ENCODE peak calls at places on chromosome 2, in four cellular contexts. G, R, X and L are unnamed samples.

GRCh38 chr2:238382381-238382781 is 44.3 kb upstream of the ASB1 start:
- DNase-seq in G (peak), R (no peak), X (no peak), L (no peak)

GRCh38 chr2:57156231-57156924 is 890.2 kb upstream of the VRK2 start:
- DNase-seq in G (no peak), R (no peak), X (no peak), L (no peak)

GRCh38 chr2:237604960-237605359 is 14.4 kb upstream of the RAB17 start:
- DNase-seq in G (peak), R (no peak), X (no peak), L (no peak)

GRCh38 chr2:205130111-205130829 is 552.0 kb upstream of the NRP2 start:
- DNase-seq in G (no peak), R (no peak), X (no peak), L (no peak)

GRCh38 chr2:240179941-240180666 is 39.6 kb upstream of the OTOS start:
- DNase-seq in G (no peak), R (no peak), X (no peak), L (no peak)

GRCh38 chr2:217270089-217270800 is 410.4 kb upstream of the TNP1 start:
- DNase-seq in G (no peak), R (no peak), X (no peak), L (no peak)

GRCh38 chr2:96308248-96308647 is 2.9 kb upstream of the SNRNP200 start:
- DNase-seq in G (no peak), R (no peak), X (no peak), L (no peak)

GRCh38 chr2:24793752-24794477 is 690 bp downstream of the CENPO start:
- DNase-seq in G (peak), R (peak), X (no peak), L (peak)

GRCh38 chr2:10861765-10862164 is 49.2 kb upstream of the PDIA6 start:
- DNase-seq in G (no peak), R (no peak), X (no peak), L (no peak)

GRCh38 chr2:154470386-154470785 is 228.1 kb upstream of the KCNJ3 start:
- DNase-seq in G (no peak), R (no peak), X (no peak), L (no peak)

GRCh38 chr2:33166287-33166881 is 219.6 kb downstream of the LTBP1 start:
- DNase-seq in G (peak), R (no peak), X (no peak), L (no peak)

DNA sequence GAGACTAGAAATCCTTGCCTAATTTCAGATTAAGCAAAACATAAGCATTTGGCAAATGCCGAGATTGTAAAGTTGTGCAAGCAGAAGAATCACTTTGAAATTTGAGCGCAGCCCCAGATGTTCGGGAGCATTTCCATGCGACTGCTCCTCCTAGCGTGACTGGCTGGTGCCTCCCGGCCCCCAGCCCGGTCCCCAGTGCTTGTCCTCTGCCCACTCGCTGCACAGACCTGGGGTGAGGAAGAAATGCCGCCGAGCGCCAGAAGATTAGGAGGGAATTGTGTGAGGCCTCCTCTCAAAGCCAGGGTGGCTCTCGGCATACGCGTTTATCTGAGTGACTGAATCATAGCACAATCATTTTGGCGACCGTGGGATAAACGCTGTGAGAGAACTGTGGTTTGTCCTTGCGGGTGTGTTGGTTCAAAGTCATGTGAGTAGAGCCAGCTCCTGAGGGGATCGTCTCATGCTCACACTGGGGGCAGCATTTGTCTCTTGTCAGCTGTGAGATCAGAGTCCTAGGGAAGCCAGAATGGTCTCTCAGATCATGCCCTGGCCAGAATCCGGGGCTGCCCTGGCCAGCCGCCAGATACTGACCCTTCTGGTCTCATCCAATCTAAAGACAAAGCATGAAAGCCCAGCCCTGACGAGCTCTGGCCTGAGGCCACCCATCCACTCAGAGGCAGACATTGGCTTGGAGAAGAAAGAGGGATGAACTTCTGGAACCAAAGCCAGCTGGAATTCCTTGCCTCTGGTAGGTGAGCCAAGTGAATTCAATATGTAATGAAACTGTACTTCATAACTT is 189.3 kb downstream of the SH3RF3 start:
- DNase-seq in G (peak), R (no peak), X (peak), L (no peak)
- TF ChIP-seq CTCF in G (peak), R (no peak), X (peak), L (no peak)

GRCh38 chr2:62216616-62217015 is 20.7 kb downstream of the B3GNT2 start:
- DNase-seq in G (peak), R (no peak), X (no peak), L (no peak)

GRCh38 chr2:62217980-62218379 is 22.1 kb downstream of the B3GNT2 start:
- DNase-seq in G (peak), R (no peak), X (no peak), L (no peak)

GRCh38 chr2:62217421-62217820 is 21.5 kb downstream of the B3GNT2 start:
- DNase-seq in G (no peak), R (no peak), X (no peak), L (no peak)

GRCh38 chr2:62216113-62216512 is 20.2 kb downstream of the B3GNT2 start:
- DNase-seq in G (no peak), R (no peak), X (no peak), L (no peak)

DNA sequence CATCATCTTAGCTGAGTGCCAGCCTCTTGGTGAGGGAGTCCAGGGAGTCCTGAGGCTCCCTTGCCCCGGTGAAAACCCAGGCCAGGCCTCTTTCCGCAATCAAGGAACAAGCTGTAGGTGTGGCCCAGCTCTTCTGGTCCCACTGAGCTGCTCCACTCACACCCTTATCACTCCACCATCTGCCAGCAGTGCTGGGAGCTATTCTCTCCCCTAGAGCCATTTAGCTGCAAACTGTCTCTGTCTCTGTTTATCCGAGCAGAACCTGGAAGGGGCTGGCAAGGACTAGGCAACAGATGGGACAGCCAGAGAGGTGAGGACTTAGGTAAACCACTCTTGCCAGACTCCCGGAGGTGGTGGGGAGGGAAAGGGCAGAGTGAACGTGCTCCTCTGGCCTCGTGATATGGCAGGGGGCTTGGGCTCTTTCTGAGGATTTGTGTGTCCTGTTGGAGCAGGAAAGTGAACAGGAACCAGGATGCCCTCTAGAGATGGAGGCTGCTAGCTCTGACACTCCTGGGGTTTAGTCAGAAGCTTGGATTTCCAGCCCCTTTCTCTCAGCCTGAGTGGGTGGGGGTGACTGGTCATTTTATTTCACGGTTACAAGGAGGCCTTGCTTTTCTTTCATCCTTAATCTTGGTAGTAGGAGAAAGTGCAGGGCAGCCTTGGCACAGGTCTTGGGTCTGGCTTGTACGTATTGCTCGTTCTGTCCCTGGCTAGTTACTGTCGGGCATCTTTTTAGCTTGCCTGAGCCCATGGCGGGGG is 19.6 kb downstream of the B3GNT2 start:
- DNase-seq in G (peak), R (no peak), X (no peak), L (no peak)
- TF ChIP-seq CTCF in G (no peak), R (no peak), X (no peak), L (no peak)

DNA sequence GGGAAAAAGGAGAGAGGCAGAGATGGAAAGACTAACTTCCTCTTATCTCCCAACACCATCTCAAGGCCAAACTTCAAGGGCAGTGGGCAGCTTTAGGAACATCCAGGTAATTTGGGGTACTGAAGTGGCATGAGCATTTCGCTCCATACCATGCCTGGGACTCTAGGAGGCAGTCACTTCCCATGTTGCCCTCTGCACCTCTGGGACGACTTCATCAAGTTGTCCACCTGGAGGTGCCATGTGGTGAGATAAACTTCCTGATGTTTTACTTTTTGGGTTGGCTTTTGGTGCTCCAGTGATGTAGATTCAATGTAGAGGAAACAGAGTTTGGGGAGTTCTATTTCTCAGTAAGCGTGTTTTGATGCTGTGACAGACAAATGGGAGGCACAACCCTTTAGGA is 56.3 kb upstream of the UPP2 start:
- DNase-seq in G (no peak), R (peak), X (no peak), L (no peak)
- TF ChIP-seq CTCF in G (no peak), R (no peak), X (no peak), L (no peak)

GRCh38 chr2:233865838-233866237 is 2.3 kb downstream of the MSL3B start:
- DNase-seq in G (no peak), R (no peak), X (no peak), L (no peak)
- TF ChIP-seq CTCF in G (peak), R (peak), X (no peak), L (peak)

DNA sequence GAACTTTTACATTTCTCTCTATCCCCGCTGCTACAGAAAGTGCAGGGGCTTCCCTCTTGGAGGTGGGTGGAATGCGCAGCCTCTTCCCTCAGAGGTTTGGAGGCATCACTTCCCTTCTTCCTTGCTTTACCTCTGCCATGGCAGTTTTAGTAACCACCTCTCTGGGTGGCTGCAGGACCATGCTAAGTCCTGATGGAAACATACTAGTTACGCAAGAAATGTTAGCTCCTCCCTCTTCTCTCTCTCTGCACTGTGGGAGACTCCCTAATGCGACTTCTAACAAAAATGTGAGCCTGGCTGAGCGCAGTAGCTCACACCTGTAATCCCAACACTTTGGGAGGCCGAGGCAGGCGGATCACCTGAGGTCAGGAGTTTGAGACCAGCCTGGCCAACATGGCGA is 116.8 kb upstream of the RAB6C start:
- DNase-seq in G (no peak), R (no peak), X (no peak), L (no peak)
- TF ChIP-seq CTCF in G (no peak), R (no peak), X (no peak), L (no peak)

DNA sequence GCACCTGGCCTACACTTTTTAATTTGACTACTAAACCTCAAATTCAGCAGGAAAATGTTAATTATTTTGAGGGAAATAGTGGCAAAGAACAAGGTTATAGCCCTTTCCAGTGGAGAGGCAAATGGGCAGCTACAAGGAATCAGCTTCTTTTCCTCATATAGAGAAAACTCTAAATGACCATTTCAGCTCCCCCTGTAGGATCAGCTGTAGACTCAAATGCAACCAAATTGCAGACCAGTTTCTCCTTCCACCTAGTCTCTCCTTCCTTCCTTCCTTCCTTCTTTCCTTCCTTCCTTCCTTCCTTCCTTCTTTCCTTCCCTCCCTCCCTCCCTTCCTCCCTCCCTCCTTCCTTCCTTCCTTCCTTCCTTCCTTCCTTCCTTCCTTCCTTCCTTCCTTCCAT is 158.2 kb downstream of the ZEB2 start:
- DNase-seq in G (no peak), R (no peak), X (no peak), L (no peak)
- TF ChIP-seq CTCF in G (no peak), R (no peak), X (no peak), L (no peak)

DNA sequence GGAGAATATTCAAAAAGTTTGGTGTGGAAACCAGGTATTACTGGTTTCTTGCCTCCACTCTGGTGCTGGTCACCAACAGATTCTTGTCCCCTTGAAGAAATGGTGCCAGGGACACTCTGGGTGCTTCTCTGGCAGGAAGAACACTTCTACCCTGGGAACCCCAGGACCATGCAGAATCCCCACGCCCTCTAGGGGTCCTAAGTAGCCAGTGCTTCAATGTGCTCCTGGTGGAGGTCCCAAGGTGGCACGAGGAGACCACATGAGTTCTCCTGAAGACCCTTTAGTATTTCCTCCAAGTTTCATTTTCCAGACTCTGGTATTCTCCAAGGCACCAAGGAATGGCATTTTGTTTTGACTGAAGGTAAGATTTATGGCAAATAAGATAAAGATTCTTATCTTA is 380.6 kb downstream of the TSN start:
- DNase-seq in G (peak), R (peak), X (no peak), L (no peak)
- TF ChIP-seq CTCF in G (peak), R (peak), X (peak), L (peak)

DNA sequence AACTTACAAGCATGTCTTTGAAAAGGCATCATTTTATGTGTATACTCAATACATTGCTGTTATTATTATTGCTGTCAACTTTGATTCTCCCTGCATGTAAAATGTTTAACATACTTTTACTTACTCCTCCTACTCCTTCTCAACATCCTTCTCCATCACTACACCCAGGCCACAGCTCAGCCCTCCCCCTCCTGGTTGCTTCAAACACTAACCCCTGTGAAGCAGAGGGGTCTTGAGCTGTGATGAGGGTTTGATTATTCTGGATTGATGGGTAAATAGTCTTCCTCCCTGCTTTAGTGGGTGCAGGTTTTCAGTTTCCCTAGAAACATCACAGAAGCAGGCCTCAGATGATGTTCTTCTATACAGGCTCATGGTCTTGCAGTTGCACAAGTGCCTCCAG is 221.0 kb downstream of the OSR1 start:
- DNase-seq in G (no peak), R (no peak), X (no peak), L (no peak)
- TF ChIP-seq CTCF in G (no peak), R (no peak), X (no peak), L (no peak)

GRCh38 chr2:111135910-111136297 is 15.2 kb downstream of the BCL2L11 start:
- DNase-seq in G (peak), R (no peak), X (peak), L (no peak)
- TF ChIP-seq CTCF in G (peak), R (no peak), X (peak), L (peak)